ENCODE peak calls at places on chromosomes 4 and X, in four cellular contexts. One of them, this sample, is unnamed.

GRCh38 chr4:15702941-15703403 is at the start of gene BST1:
- DNase-seq in GM20000: peak; percentile 64
- DNase-seq in astrocyte of the spinal cord: peak; percentile 68
- DNase-seq in GF-D8: no peak
- DNase-seq in this sample: no peak

GRCh38 chr4:27293831-27294230 is 433.2 kb downstream of the STIM2 start:
- DNase-seq in GM20000: no peak
- DNase-seq in astrocyte of the spinal cord: no peak
- DNase-seq in GF-D8: no peak
- DNase-seq in this sample: no peak

GRCh38 chr4:2350982-2351381 is 67.5 kb downstream of the ZFYVE28 start:
- DNase-seq in GM20000: no peak
- DNase-seq in astrocyte of the spinal cord: no peak
- DNase-seq in GF-D8: no peak
- DNase-seq in this sample: no peak

GRCh38 chr4:1416051-1416947 is 10.1 kb upstream of the NKX1-1 start:
- DNase-seq in GM20000: peak; percentile 10
- DNase-seq in astrocyte of the spinal cord: no peak
- DNase-seq in GF-D8: no peak
- DNase-seq in this sample: no peak

GRCh38 chr4:118888666-118889312 is at the start of gene SYNPO2:
- DNase-seq in GM20000: peak; percentile 34
- DNase-seq in astrocyte of the spinal cord: peak; percentile 90
- DNase-seq in GF-D8: no peak
- DNase-seq in this sample: no peak

GRCh38 chr4:128163177-128164117 is 102.3 kb downstream of the LARP1B start:
- DNase-seq in GM20000: no peak
- DNase-seq in astrocyte of the spinal cord: peak; percentile 78
- DNase-seq in GF-D8: no peak
- DNase-seq in this sample: no peak

GRCh38 chrX:13387656-13388421 is 68.0 kb upstream of the ATXN3L start:
- DNase-seq in GM20000: no peak
- DNase-seq in astrocyte of the spinal cord: no peak
- DNase-seq in GF-D8: no peak
- DNase-seq in this sample: peak; percentile 15

GRCh38 chr4:168787801-168788200 is 222.3 kb downstream of the CBR4 start:
- DNase-seq in GM20000: no peak
- DNase-seq in astrocyte of the spinal cord: peak; percentile 81
- DNase-seq in GF-D8: no peak
- DNase-seq in this sample: no peak

GRCh38 chrX:103878466-103879151 is 46.6 kb upstream of the RAB9B start:
- DNase-seq in GM20000: no peak
- DNase-seq in astrocyte of the spinal cord: peak; percentile 30
- DNase-seq in GF-D8: no peak
- DNase-seq in this sample: no peak